ENCODE peak calls at places on chromosomes 7 and 10, in seven cellular contexts. One of them, this sample, is unnamed.

GRCh38 chr10:113436836-113437235 is 116.0 kb upstream of the HABP2 start:
- DNase-seq in SK-N-MC: no peak
- DNase-seq in IMR-90: no peak
- DNase-seq in heart right ventricle: no peak
- DNase-seq in CD8-positive, alpha-beta T cell: no peak
- DNase-seq in pancreas: no peak
- DNase-seq in left ventricle myocardium inferior: no peak
- DNase-seq in this sample: no peak

GRCh38 chr7:16739863-16740622 is 13.5 kb upstream of the TSPAN13 start:
- DNase-seq in CD8-positive, alpha-beta T cell: no peak
- DNase-seq in pancreas: peak
- DNase-seq in SK-N-MC: no peak
- DNase-seq in heart right ventricle: peak
- DNase-seq in left ventricle myocardium inferior: peak
- DNase-seq in IMR-90: peak
- DNase-seq in this sample: no peak

GRCh38 chr10:121734517-121735137 is 136.4 kb upstream of the FGFR2 start:
- DNase-seq in pancreas: peak
- DNase-seq in IMR-90: no peak
- DNase-seq in SK-N-MC: no peak
- DNase-seq in left ventricle myocardium inferior: no peak
- DNase-seq in heart right ventricle: no peak
- DNase-seq in CD8-positive, alpha-beta T cell: no peak
- DNase-seq in this sample: no peak

GRCh38 chr10:119489572-119490326 is 52.8 kb downstream of the RGS10 start:
- DNase-seq in heart right ventricle: no peak
- DNase-seq in pancreas: peak
- DNase-seq in left ventricle myocardium inferior: peak
- DNase-seq in CD8-positive, alpha-beta T cell: peak
- DNase-seq in IMR-90: no peak
- DNase-seq in SK-N-MC: no peak
- DNase-seq in this sample: no peak

GRCh38 chr10:62482581-62482980 is 108.4 kb downstream of the ZNF365 start:
- DNase-seq in pancreas: no peak
- DNase-seq in IMR-90: no peak
- DNase-seq in SK-N-MC: no peak
- DNase-seq in left ventricle myocardium inferior: no peak
- DNase-seq in CD8-positive, alpha-beta T cell: no peak
- DNase-seq in heart right ventricle: no peak
- DNase-seq in this sample: no peak

GRCh38 chr7:44215531-44215930 is 14.8 kb downstream of the YKT6 start:
- DNase-seq in SK-N-MC: no peak
- DNase-seq in IMR-90: no peak
- DNase-seq in CD8-positive, alpha-beta T cell: no peak
- DNase-seq in heart right ventricle: no peak
- DNase-seq in pancreas: no peak
- DNase-seq in left ventricle myocardium inferior: no peak
- DNase-seq in this sample: no peak

GRCh38 chr10:102540023-102540422 is 36.3 kb downstream of the SUFU start:
- DNase-seq in IMR-90: peak
- DNase-seq in SK-N-MC: no peak
- DNase-seq in CD8-positive, alpha-beta T cell: no peak
- DNase-seq in pancreas: no peak
- DNase-seq in heart right ventricle: no peak
- DNase-seq in left ventricle myocardium inferior: no peak
- DNase-seq in this sample: no peak

GRCh38 chr7:88092676-88092999 is 127.2 kb downstream of the SRI start:
- DNase-seq in CD8-positive, alpha-beta T cell: no peak
- DNase-seq in left ventricle myocardium inferior: no peak
- DNase-seq in SK-N-MC: no peak
- DNase-seq in pancreas: no peak
- DNase-seq in IMR-90: no peak
- DNase-seq in heart right ventricle: no peak
- DNase-seq in this sample: no peak

GRCh38 chr10:74078037-74078436 is 72.6 kb downstream of the AP3M1 start:
- DNase-seq in heart right ventricle: no peak
- DNase-seq in IMR-90: peak
- DNase-seq in pancreas: no peak
- DNase-seq in left ventricle myocardium inferior: no peak
- DNase-seq in SK-N-MC: no peak
- DNase-seq in CD8-positive, alpha-beta T cell: no peak
- DNase-seq in this sample: no peak

GRCh38 chr10:82564353-82565218 is 689.6 kb downstream of the NRG3 start:
- DNase-seq in SK-N-MC: no peak
- DNase-seq in IMR-90: no peak
- DNase-seq in left ventricle myocardium inferior: no peak
- DNase-seq in heart right ventricle: no peak
- DNase-seq in pancreas: no peak
- DNase-seq in CD8-positive, alpha-beta T cell: no peak
- DNase-seq in this sample: no peak

DNA sequence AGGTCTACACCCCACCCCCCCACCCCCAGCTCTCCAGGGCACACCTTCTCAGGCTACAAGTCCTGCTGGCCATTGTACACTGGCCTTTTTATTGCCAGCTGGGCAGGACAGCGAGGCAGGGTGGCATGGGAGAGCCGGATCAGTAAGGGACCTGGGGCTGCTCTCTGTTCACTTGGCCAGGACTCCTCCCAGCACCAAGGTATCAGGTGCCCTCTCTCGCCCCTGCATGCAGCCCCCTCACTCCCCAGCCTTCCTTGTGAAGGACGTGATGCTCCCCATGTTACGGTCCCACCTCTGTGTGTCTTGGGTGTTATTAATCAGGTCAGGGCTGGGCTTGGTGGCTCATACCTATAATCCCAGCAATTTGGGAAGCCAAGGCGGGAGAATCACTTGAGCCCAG is 26.3 kb downstream of the PODXL start:
- DNase-seq in pancreas: no peak
- DNase-seq in SK-N-MC: no peak
- DNase-seq in heart right ventricle: no peak
- DNase-seq in CD8-positive, alpha-beta T cell: no peak
- DNase-seq in IMR-90: no peak
- DNase-seq in left ventricle myocardium inferior: no peak
- DNase-seq in this sample: no peak
- H3K4me3 ChIP-seq in pancreas: no peak
- H3K4me3 ChIP-seq in SK-N-MC: no peak
- H3K4me3 ChIP-seq in heart right ventricle: no peak
- H3K4me3 ChIP-seq in CD8-positive, alpha-beta T cell: no peak
- H3K4me3 ChIP-seq in IMR-90: no peak
- H3K4me3 ChIP-seq in left ventricle myocardium inferior: no peak
- H3K4me3 ChIP-seq in this sample: no peak

GRCh38 chr10:110497438-110498086 is at the start of gene DUSP5:
- DNase-seq in left ventricle myocardium inferior: peak
- DNase-seq in CD8-positive, alpha-beta T cell: peak
- DNase-seq in heart right ventricle: peak
- DNase-seq in SK-N-MC: no peak
- DNase-seq in IMR-90: peak
- DNase-seq in pancreas: peak
- DNase-seq in this sample: peak
- H3K27ac ChIP-seq in left ventricle myocardium inferior: peak
- H3K27ac ChIP-seq in CD8-positive, alpha-beta T cell: peak
- H3K27ac ChIP-seq in heart right ventricle: peak
- H3K27ac ChIP-seq in SK-N-MC: no peak
- H3K27ac ChIP-seq in IMR-90: peak
- H3K27ac ChIP-seq in pancreas: peak
- H3K27ac ChIP-seq in this sample: peak

GRCh38 chr7:85184599-85185354 is 2.1 kb downstream of the SEMA3D start:
- DNase-seq in CD8-positive, alpha-beta T cell: no peak
- DNase-seq in SK-N-MC: no peak
- DNase-seq in left ventricle myocardium inferior: no peak
- DNase-seq in IMR-90: peak
- DNase-seq in heart right ventricle: peak
- DNase-seq in pancreas: no peak
- DNase-seq in this sample: peak
- H3K4me3 ChIP-seq in CD8-positive, alpha-beta T cell: no peak
- H3K4me3 ChIP-seq in SK-N-MC: peak
- H3K4me3 ChIP-seq in left ventricle myocardium inferior: peak
- H3K4me3 ChIP-seq in IMR-90: peak
- H3K4me3 ChIP-seq in heart right ventricle: peak
- H3K4me3 ChIP-seq in pancreas: peak
- H3K4me3 ChIP-seq in this sample: peak

GRCh38 chr10:70669732-70670317 is 2.5 kb upstream of the ADAMTS14 start:
- DNase-seq in heart right ventricle: no peak
- DNase-seq in left ventricle myocardium inferior: no peak
- DNase-seq in SK-N-MC: no peak
- DNase-seq in CD8-positive, alpha-beta T cell: no peak
- DNase-seq in IMR-90: no peak
- DNase-seq in pancreas: no peak
- DNase-seq in this sample: no peak
- H3K27ac ChIP-seq in heart right ventricle: no peak
- H3K27ac ChIP-seq in left ventricle myocardium inferior: no peak
- H3K27ac ChIP-seq in SK-N-MC: no peak
- H3K27ac ChIP-seq in CD8-positive, alpha-beta T cell: no peak
- H3K27ac ChIP-seq in IMR-90: no peak
- H3K27ac ChIP-seq in pancreas: no peak
- H3K27ac ChIP-seq in this sample: no peak

GRCh38 chr10:91910467-91910866 is 1.2 kb upstream of the FGFBP3 start:
- DNase-seq in pancreas: no peak
- DNase-seq in SK-N-MC: no peak
- DNase-seq in left ventricle myocardium inferior: no peak
- DNase-seq in IMR-90: no peak
- DNase-seq in heart right ventricle: no peak
- DNase-seq in CD8-positive, alpha-beta T cell: no peak
- DNase-seq in this sample: no peak

GRCh38 chr10:91907033-91907594 is 2.2 kb downstream of the FGFBP3 start:
- DNase-seq in heart right ventricle: no peak
- DNase-seq in left ventricle myocardium inferior: no peak
- DNase-seq in pancreas: no peak
- DNase-seq in CD8-positive, alpha-beta T cell: no peak
- DNase-seq in SK-N-MC: no peak
- DNase-seq in IMR-90: no peak
- DNase-seq in this sample: no peak

GRCh38 chr10:91908358-91909177 is 718 bp downstream of the FGFBP3 start:
- DNase-seq in pancreas: peak
- DNase-seq in SK-N-MC: no peak
- DNase-seq in left ventricle myocardium inferior: peak
- DNase-seq in CD8-positive, alpha-beta T cell: peak
- DNase-seq in IMR-90: peak
- DNase-seq in heart right ventricle: peak
- DNase-seq in this sample: peak

GRCh38 chr10:91909178-91909677 is at the start of gene FGFBP3:
- DNase-seq in heart right ventricle: peak
- DNase-seq in SK-N-MC: no peak
- DNase-seq in left ventricle myocardium inferior: no peak
- DNase-seq in CD8-positive, alpha-beta T cell: peak
- DNase-seq in pancreas: peak
- DNase-seq in IMR-90: peak
- DNase-seq in this sample: no peak

DNA sequence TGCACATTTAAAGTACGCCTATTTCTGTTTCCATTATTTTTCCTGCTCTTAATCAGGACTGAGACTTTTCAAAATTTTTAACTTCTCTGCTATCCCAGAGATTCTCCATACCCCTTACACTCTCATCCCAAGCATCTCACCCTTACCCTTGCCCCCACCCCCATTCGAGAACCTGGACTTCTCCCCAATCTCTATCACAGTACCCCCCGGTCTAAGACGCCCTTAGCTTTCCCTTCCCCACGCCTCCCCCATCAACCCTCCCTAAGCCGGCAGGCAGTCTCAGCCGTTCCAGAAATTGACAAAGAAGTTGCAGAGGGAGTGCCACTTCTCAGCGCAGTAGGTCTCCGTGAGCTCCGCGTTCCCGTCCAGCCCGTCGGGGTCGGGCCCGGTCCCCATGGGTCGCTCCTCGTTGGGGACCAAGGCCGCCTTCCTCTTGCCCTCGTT is 1.4 kb downstream of the FGFBP3 start:
- DNase-seq in pancreas: no peak
- DNase-seq in IMR-90: no peak
- DNase-seq in CD8-positive, alpha-beta T cell: no peak
- DNase-seq in left ventricle myocardium inferior: no peak
- DNase-seq in SK-N-MC: no peak
- DNase-seq in heart right ventricle: no peak
- DNase-seq in this sample: no peak
- H3K4me3 ChIP-seq in pancreas: peak
- H3K4me3 ChIP-seq in IMR-90: peak
- H3K4me3 ChIP-seq in CD8-positive, alpha-beta T cell: peak
- H3K4me3 ChIP-seq in left ventricle myocardium inferior: peak
- H3K4me3 ChIP-seq in SK-N-MC: peak
- H3K4me3 ChIP-seq in heart right ventricle: peak
- H3K4me3 ChIP-seq in this sample: peak

This sample was measured in lower lobe of right lung.